ENCODE peak calls at places on chromosomes 3 and 15, in six cellular contexts. A is A549, Y is HepG2, S is K562, B is endothelial cell of umbilical vein, Z is GM12878. C is an unnamed sample.

GRCh38 chr15:60525640-60526039 is 46.7 kb upstream of the ICE2 start:
- DNase-seq in A (no peak), Y (no peak), S (no peak), B (no peak), Z (no peak), C (no peak)

GRCh38 chr3:95459706-95460105 is 1354.7 kb upstream of the EPHA6 start:
- DNase-seq in A (no peak), Y (no peak), S (no peak), B (no peak), Z (no peak), C (no peak)

GRCh38 chr15:67998599-67999122 is 55.5 kb upstream of the PIAS1 start:
- DNase-seq in A (peak), Y (no peak), S (no peak), B (no peak), Z (no peak), C (no peak)

GRCh38 chr3:149373235-149374125 is 4.0 kb downstream of the TM4SF1 start:
- DNase-seq in A (no peak), Y (peak), S (no peak), B (peak), Z (no peak), C (peak)

GRCh38 chr15:75025548-75026260 is 2.3 kb downstream of the PPCDC start:
- DNase-seq in A (no peak), Y (no peak), S (no peak), B (no peak), Z (no peak), C (no peak)

GRCh38 chr3:50154840-50155490 is at the start of gene SEMA3F:
- DNase-seq in A (peak), Y (peak), S (peak), B (peak), Z (no peak), C (peak)

GRCh38 chr3:43490640-43491185 is 131.1 kb downstream of the ANO10 start:
- DNase-seq in A (no peak), Y (no peak), S (no peak), B (no peak), Z (no peak), C (no peak)

GRCh38 chr15:73367624-73368300 is 996 bp downstream of the HCN4 start:
- DNase-seq in A (peak), Y (no peak), S (no peak), B (no peak), Z (no peak), C (no peak)

GRCh38 chr3:41600616-41601015 is 361.3 kb downstream of the ULK4 start:
- DNase-seq in A (no peak), Y (no peak), S (no peak), B (no peak), Z (no peak), C (no peak)

GRCh38 chr3:127732303-127732702 is 59.6 kb downstream of the ABTB1 start:
- DNase-seq in A (no peak), Y (no peak), S (no peak), B (no peak), Z (no peak), C (no peak)

GRCh38 chr15:70762469-70763119 is 764 bp downstream of the UACA start:
- DNase-seq in A (peak), Y (no peak), S (no peak), B (peak), Z (no peak), C (peak)

GRCh38 chr15:91630090-91630489 is 223.4 kb upstream of the SLCO3A1 start:
- DNase-seq in A (no peak), Y (no peak), S (no peak), B (no peak), Z (no peak), C (no peak)

GRCh38 chr3:120193554-120193953 is 91.5 kb downstream of the GPR156 start:
- DNase-seq in A (no peak), Y (no peak), S (no peak), B (no peak), Z (no peak), C (no peak)

GRCh38 chr3:128412180-128413002 is 54.3 kb downstream of the DNAJB8 start:
- DNase-seq in A (no peak), Y (no peak), S (no peak), B (no peak), Z (no peak), C (no peak)

GRCh38 chr15:75455424-75455981 is 4.0 kb upstream of the SIN3A start:
- DNase-seq in A (peak), Y (peak), S (peak), B (peak), Z (peak), C (peak)

GRCh38 chr3:43190682-43191081 is 84.8 kb upstream of the POMGNT2 start:
- DNase-seq in A (no peak), Y (no peak), S (no peak), B (peak), Z (no peak), C (no peak)

GRCh38 chr15:34043391-34043790 is 4.4 kb upstream of the AVEN start:
- DNase-seq in A (no peak), Y (no peak), S (no peak), B (no peak), Z (no peak), C (peak)

GRCh38 chr3:12902181-12902999 is 61.0 kb upstream of the RPL32 start:
- DNase-seq in A (no peak), Y (no peak), S (no peak), B (no peak), Z (no peak), C (peak)

GRCh38 chr3:71397046-71397445 is 186.5 kb downstream of the FOXP1 start:
- DNase-seq in A (peak), Y (peak), S (peak), B (peak), Z (no peak), C (peak)

GRCh38 chr15:98779463-98780071 is 131.2 kb downstream of the IGF1R start:
- DNase-seq in A (peak), Y (peak), S (peak), B (peak), Z (peak), C (peak)

GRCh38 chr15:22908830-22909229 is 70.4 kb downstream of the NIPA2 start:
- DNase-seq in A (no peak), Y (no peak), S (no peak), B (no peak), Z (no peak), C (no peak)

GRCh38 chr3:13073042-13073906 is at the start of gene IQSEC1:
- DNase-seq in A (no peak), Y (no peak), S (no peak), B (no peak), Z (no peak), C (no peak)

GRCh38 chr3:129226374-129226773 is 23.0 kb upstream of the COPG1 start:
- DNase-seq in A (peak), Y (no peak), S (peak), B (peak), Z (no peak), C (no peak)

DNA sequence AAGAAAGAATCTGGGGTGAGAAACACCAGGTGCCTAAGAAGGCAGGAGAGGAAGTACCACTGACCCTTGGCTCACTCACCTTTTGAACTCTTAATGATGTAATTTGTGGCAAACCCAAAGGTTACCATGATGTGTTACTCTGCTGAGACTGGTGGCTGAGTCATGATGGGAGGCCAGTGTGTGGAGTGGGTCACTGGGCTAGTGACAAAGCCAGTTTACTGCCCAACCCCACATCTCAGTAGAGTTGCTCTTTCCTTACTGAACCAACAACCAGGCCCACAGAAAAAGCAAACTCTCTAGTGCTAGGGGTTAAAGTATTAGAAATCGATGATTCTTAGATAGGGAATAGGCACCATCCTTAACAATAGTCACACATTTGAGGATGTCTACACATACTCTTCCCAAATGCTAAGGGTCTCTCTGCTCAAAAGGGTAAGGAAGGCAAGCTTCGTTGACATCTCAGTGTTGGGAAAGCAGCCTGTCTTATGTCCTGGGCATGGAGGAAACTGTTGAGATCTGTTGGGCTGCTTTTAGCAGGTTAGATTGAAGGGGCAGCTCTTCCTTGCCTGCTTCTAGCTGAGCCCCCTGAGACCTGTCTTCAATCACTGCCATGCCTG is 3.1 kb downstream of the RBP2 start:
- DNase-seq in A (no peak), Y (no peak), S (no peak), B (no peak), Z (no peak), C (peak)
- TF ChIP-seq MYC in A (no peak), Y (no peak), S (no peak), B (no peak), Z (no peak), C (no peak)

GRCh38 chr3:5019411-5020261 is 40.4 kb downstream of the BHLHE40 start:
- DNase-seq in A (no peak), Y (no peak), S (peak), B (no peak), Z (no peak), C (no peak)
- TF ChIP-seq MYC in A (no peak), Y (no peak), S (peak), B (no peak), Z (no peak), C (no peak)

GRCh38 chr3:25441234-25441856 is 13.3 kb downstream of the RARB start:
- DNase-seq in A (no peak), Y (no peak), S (peak), B (no peak), Z (no peak), C (peak)
- TF ChIP-seq MYC in A (no peak), Y (no peak), S (no peak), B (no peak), Z (no peak), C (no peak)

GRCh38 chr3:55434789-55435188 is 52.3 kb downstream of the WNT5A start:
- DNase-seq in A (no peak), Y (no peak), S (peak), B (no peak), Z (no peak), C (peak)
- TF ChIP-seq MYC in A (no peak), Y (no peak), S (no peak), B (no peak), Z (no peak), C (no peak)

GRCh38 chr3:87088366-87088983 is 97.5 kb upstream of the VGLL3 start:
- DNase-seq in A (no peak), Y (no peak), S (no peak), B (no peak), Z (no peak), C (no peak)

GRCh38 chr3:87084868-87085267 is 93.9 kb upstream of the VGLL3 start:
- DNase-seq in A (no peak), Y (no peak), S (no peak), B (no peak), Z (no peak), C (no peak)

GRCh38 chr3:87076951-87077350 is 86.0 kb upstream of the VGLL3 start:
- DNase-seq in A (peak), Y (peak), S (no peak), B (no peak), Z (no peak), C (no peak)

GRCh38 chr3:87077354-87077753 is 86.4 kb upstream of the VGLL3 start:
- DNase-seq in A (no peak), Y (no peak), S (no peak), B (no peak), Z (no peak), C (no peak)

GRCh38 chr3:87082806-87083440 is 92.0 kb upstream of the VGLL3 start:
- DNase-seq in A (peak), Y (peak), S (peak), B (peak), Z (no peak), C (peak)
- TF ChIP-seq MYC in A (no peak), Y (no peak), S (no peak), B (no peak), Z (no peak), C (no peak)